ENCODE peak calls at places on chromosome 6, in six cellular contexts. X is spleen; A is NCI-H1092 treated with DMSO at 0.1 percent for 48 hours; T is substantia nigra; W is stimulated activated CD4-positive, alpha-beta T cell treated with anti-CD3 and anti-CD28 coated beads, Interleukin-15, amount 100 ng/mL, for 24 hours; V is activated T-cell treated with anti-CD3 and anti-CD28 coated beads for 1 hour. G is an unnamed sample.

GRCh38 chr6:166112580-166112979 is 55.1 kb downstream of the TBXT start:
- DNase-seq in X (no peak), A (no peak), T (no peak), W (no peak), V (no peak), G (no peak)

GRCh38 chr6:146543211-146543939 is at the start of gene RAB32:
- DNase-seq in X (peak; percentile 98), A (no peak), T (peak; percentile 93), W (peak; percentile 35), V (no peak), G (peak; percentile 32)

GRCh38 chr6:125203395-125203794 is 49.8 kb downstream of the TPD52L1 start:
- DNase-seq in X (no peak), A (no peak), T (no peak), W (no peak), V (no peak), G (no peak)

GRCh38 chr6:41779793-41780622 is at the start of gene FRS3:
- DNase-seq in X (peak; percentile 100), A (peak; percentile 87), T (peak; percentile 99), W (peak; percentile 100), V (peak; percentile 99), G (peak; percentile 98)

GRCh38 chr6:56570434-56571359 is 72.0 kb downstream of the DST start:
- DNase-seq in X (no peak), A (peak; percentile 62), T (no peak), W (no peak), V (no peak), G (no peak)

GRCh38 chr6:162856885-162857284 is 129.1 kb downstream of the PACRG start:
- DNase-seq in X (no peak), A (peak; percentile 90), T (peak; percentile 89), W (no peak), V (no peak), G (no peak)

GRCh38 chr6:43089874-43090556 is 13.9 kb downstream of the PTK7 start:
- DNase-seq in X (peak; percentile 40), A (no peak), T (no peak), W (no peak), V (no peak), G (no peak)

GRCh38 chr6:42260424-42260888 is 42.8 kb upstream of the MRPS10 start:
- DNase-seq in X (no peak), A (no peak), T (no peak), W (no peak), V (no peak), G (no peak)

GRCh38 chr6:107585815-107586435 is 96.0 kb downstream of the SOBP start:
- DNase-seq in X (no peak), A (peak; percentile 7), T (no peak), W (no peak), V (no peak), G (no peak)

GRCh38 chr6:6764764-6765434 is 176.4 kb downstream of the LY86 start:
- DNase-seq in X (no peak), A (no peak), T (no peak), W (no peak), V (no peak), G (no peak)

GRCh38 chr6:125123468-125124249 is 29.9 kb upstream of the TPD52L1 start:
- DNase-seq in X (no peak), A (no peak), T (no peak), W (no peak), V (no peak), G (no peak)

GRCh38 chr6:26197736-26198625 is 110.8 kb downstream of the HFE start:
- DNase-seq in X (peak; percentile 83), A (peak; percentile 70), T (no peak), W (peak; percentile 64), V (no peak), G (no peak)

GRCh38 chr6:33897193-33897479 is 93.3 kb upstream of the MLN start:
- DNase-seq in X (no peak), A (no peak), T (no peak), W (no peak), V (no peak), G (no peak)

G was measured in GM12891.